ENCODE peak calls at places on chromosome 2, in six cellular contexts. S, F, J, U, C and O are unnamed samples.

GRCh38 chr2:182134201-182134600 is 148.5 kb downstream of the PPP1R1C start:
- DNase-seq in S (no peak), C (no peak), J (no peak), U (no peak), F (no peak), O (no peak)

GRCh38 chr2:216216951-216217903 is 108.1 kb downstream of the XRCC5 start:
- DNase-seq in C (peak), J (no peak), F (peak), S (peak), U (no peak), O (peak)

GRCh38 chr2:9052821-9053533 is 49.5 kb upstream of the MBOAT2 start:
- DNase-seq in F (no peak), J (no peak), S (no peak), C (no peak), U (no peak), O (no peak)

GRCh38 chr2:150309681-150310080 is 177.8 kb downstream of the RND3 start:
- DNase-seq in C (no peak), J (peak), U (no peak), S (no peak), F (peak), O (peak)

GRCh38 chr2:189504238-189504637 is 63.0 kb downstream of the WDR75 start:
- DNase-seq in U (no peak), F (no peak), J (no peak), C (no peak), S (no peak), O (no peak)

GRCh38 chr2:150125708-150126107 is 361.8 kb downstream of the RND3 start:
- DNase-seq in J (peak), S (peak), C (peak), U (no peak), F (peak), O (peak)

GRCh38 chr2:148524519-148524919 is 120.0 kb upstream of the EPC2 start:
- DNase-seq in U (no peak), J (no peak), S (no peak), C (no peak), F (no peak), O (no peak)

GRCh38 chr2:174334781-174335604 is at the start of gene SP9:
- DNase-seq in S (peak), J (peak), F (peak), C (no peak), U (peak), O (peak)

GRCh38 chr2:202314116-202314515 is 48.6 kb downstream of the NOP58 start:
- DNase-seq in F (no peak), S (no peak), U (no peak), J (no peak), C (no peak), O (no peak)

GRCh38 chr2:65453916-65454315 is 21.5 kb upstream of the SPRED2 start:
- DNase-seq in U (no peak), F (no peak), S (no peak), J (no peak), C (peak), O (peak)

GRCh38 chr2:84297155-84297554 is 161.9 kb downstream of the SUCLG1 start:
- DNase-seq in C (peak), S (no peak), J (peak), F (peak), U (peak), O (no peak)

GRCh38 chr2:28373854-28374253 is 18.8 kb upstream of the FOSL2 start:
- DNase-seq in J (no peak), F (no peak), U (no peak), C (no peak), S (no peak), O (no peak)

GRCh38 chr2:96250188-96250587 is 15.6 kb downstream of the TMEM127 start:
- DNase-seq in F (no peak), J (no peak), C (no peak), U (no peak), S (no peak), O (no peak)

GRCh38 chr2:99337931-99338580 is 867 bp downstream of the EIF5B start:
- DNase-seq in S (peak), J (no peak), U (peak), C (peak), F (peak), O (peak)

GRCh38 chr2:217832987-217833386 is 169.8 kb downstream of the TNS1 start:
- DNase-seq in S (no peak), C (no peak), U (no peak), J (no peak), F (no peak), O (no peak)

GRCh38 chr2:105868060-105868459 is 123.3 kb downstream of the NCK2 start:
- DNase-seq in S (peak), U (no peak), F (no peak), J (no peak), C (no peak), O (no peak)

GRCh38 chr2:127630409-127631183 is 15.4 kb upstream of the GPR17 start:
- DNase-seq in U (no peak), J (no peak), C (no peak), F (no peak), S (no peak), O (no peak)

GRCh38 chr2:134728163-134728562 is 9.4 kb upstream of the TMEM163 start:
- DNase-seq in J (no peak), U (no peak), F (no peak), S (no peak), C (no peak), O (no peak)

GRCh38 chr2:207328944-207329386 is 163.2 kb upstream of the KLF7 start:
- DNase-seq in U (no peak), C (no peak), J (no peak), S (no peak), F (no peak), O (no peak)

GRCh38 chr2:40093036-40093673 is 314.1 kb upstream of the THUMPD2 start:
- DNase-seq in F (no peak), U (peak), C (no peak), J (no peak), S (peak), O (peak)

GRCh38 chr2:41923156-41923786 is 124.5 kb upstream of the PKDCC start:
- DNase-seq in F (no peak), J (no peak), C (no peak), U (no peak), S (no peak), O (no peak)

GRCh38 chr2:166632616-166633015 is 138.6 kb upstream of the SCN7A start:
- DNase-seq in F (no peak), S (peak), U (peak), C (peak), J (no peak), O (peak)

GRCh38 chr2:217650716-217651360 is 352.0 kb downstream of the TNS1 start:
- DNase-seq in J (peak), F (peak), S (peak), C (peak), U (peak), O (peak)

GRCh38 chr2:63903003-63903402 is 61.3 kb downstream of the UGP2 start:
- DNase-seq in F (peak), J (no peak), U (no peak), S (peak), C (peak), O (peak)

GRCh38 chr2:64914735-64915509 is 74.3 kb upstream of the SLC1A4 start:
- DNase-seq in F (no peak), J (peak), C (no peak), S (peak), U (no peak), O (peak)

GRCh38 chr2:96098900-96099590 is 17.3 kb downstream of the ADRA2B start:
- DNase-seq in S (no peak), U (no peak), F (no peak), J (no peak), C (no peak), O (no peak)

GRCh38 chr2:159516241-159516758 is 100.0 kb downstream of the BAZ2B start:
- DNase-seq in C (peak), F (peak), U (peak), J (peak), S (peak), O (peak)

GRCh38 chr2:235026649-235027557 is 75.1 kb downstream of the SH3BP4 start:
- DNase-seq in S (peak), J (no peak), U (peak), F (peak), C (peak), O (peak)

GRCh38 chr2:49664827-49665226 is 510.5 kb upstream of the FSHR start:
- DNase-seq in C (no peak), J (no peak), S (no peak), U (no peak), F (no peak), O (no peak)

GRCh38 chr2:692767-693166 is 15.6 kb upstream of the TMEM18 start:
- DNase-seq in J (no peak), F (no peak), U (no peak), C (no peak), S (no peak), O (no peak)

GRCh38 chr2:160736629-160737028 is 243.0 kb upstream of the RBMS1 start:
- DNase-seq in F (peak), C (no peak), U (no peak), J (no peak), S (peak), O (peak)

GRCh38 chr2:118706371-118706770 is 141.1 kb downstream of the EN1 start:
- DNase-seq in S (no peak), U (no peak), F (no peak), C (no peak), J (peak), O (no peak)

GRCh38 chr2:81658227-81658626 is 1353.7 kb upstream of the LRRTM1 start:
- DNase-seq in C (peak), F (peak), U (no peak), S (no peak), J (no peak), O (peak)

GRCh38 chr2:135182190-135182589 is 130.1 kb downstream of the RAB3GAP1 start:
- DNase-seq in S (no peak), F (no peak), C (no peak), U (peak), J (no peak), O (no peak)

GRCh38 chr2:71466301-71467179 is 13.2 kb downstream of the DYSF start:
- DNase-seq in C (peak), S (no peak), U (peak), J (peak), F (peak), O (peak)

GRCh38 chr2:234996467-234997270 is 44.9 kb downstream of the SH3BP4 start:
- DNase-seq in U (peak), C (no peak), S (peak), F (peak), J (no peak), O (peak)

DNA sequence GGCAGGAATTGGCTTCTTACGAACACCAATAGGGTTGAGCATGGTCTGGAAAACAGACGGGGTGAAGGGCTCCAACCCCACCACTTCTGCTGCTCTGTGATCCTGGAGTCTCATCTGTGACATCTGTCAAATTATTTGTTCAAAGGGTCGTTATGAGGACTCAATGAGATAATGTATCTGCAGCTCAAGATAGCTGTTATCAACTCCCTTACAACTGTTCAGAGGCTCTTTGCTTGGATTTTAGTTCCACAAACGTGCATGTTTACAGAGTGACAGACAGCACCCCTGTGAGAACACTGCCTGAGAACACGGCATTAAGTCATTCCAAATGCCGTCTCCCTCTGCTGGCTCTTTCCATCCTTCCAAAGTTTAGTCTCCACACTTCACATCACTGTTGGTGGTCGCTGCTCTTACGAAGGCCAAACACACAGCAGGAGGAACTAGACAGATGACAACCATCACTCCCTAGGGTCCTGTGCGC is 220.5 kb downstream of the ANAPC1 start:
- DNase-seq in C (no peak), F (no peak), J (peak), S (peak), U (no peak), O (no peak)
- TF ChIP-seq CTCF in C (no peak), F (no peak), J (peak), S (peak), U (peak), O (peak)

GRCh38 chr2:24513672-24514071 is 22.6 kb downstream of the NCOA1 start:
- DNase-seq in J (no peak), C (no peak), F (no peak), S (no peak), U (no peak), O (peak)

GRCh38 chr2:24515335-24515734 is 24.3 kb downstream of the NCOA1 start:
- DNase-seq in F (peak), C (peak), S (no peak), J (no peak), U (no peak), O (no peak)

GRCh38 chr2:24517247-24517646 is 26.2 kb downstream of the NCOA1 start:
- DNase-seq in J (peak), U (no peak), C (no peak), S (no peak), F (no peak), O (no peak)

GRCh38 chr2:24514820-24515219 is 23.8 kb downstream of the NCOA1 start:
- DNase-seq in U (no peak), C (no peak), S (no peak), F (no peak), J (no peak), O (no peak)

DNA sequence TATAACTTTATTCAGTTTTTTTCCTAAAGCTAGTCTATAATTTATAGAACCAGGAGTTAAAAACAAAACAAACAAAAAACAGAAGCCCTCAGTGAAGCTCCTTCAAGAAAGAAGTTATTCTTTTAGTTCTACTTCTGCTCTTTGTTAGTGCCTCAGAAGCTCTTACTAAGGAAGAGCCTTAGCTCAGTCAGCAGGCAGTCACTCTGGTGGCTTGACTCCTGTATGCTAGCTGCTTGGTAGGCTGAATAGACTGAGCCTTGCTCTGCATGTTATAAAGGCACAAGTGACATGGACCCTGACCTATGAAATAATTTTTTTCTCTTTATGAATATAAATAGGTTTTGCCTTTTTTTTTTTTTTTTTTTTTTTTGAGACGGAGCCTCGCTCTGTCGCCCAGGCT is 24.8 kb downstream of the NCOA1 start:
- DNase-seq in F (no peak), S (no peak), U (peak), J (no peak), C (no peak), O (peak)
- H3K4me2 ChIP-seq in F (peak), S (no peak), U (no peak), J (no peak), C (no peak), O (no peak)

GRCh38 chr2:220076734-220077133 is 449.3 kb downstream of the SLC4A3 start:
- DNase-seq in C (peak), U (no peak), F (no peak), J (peak), S (peak), O (peak)
- TF ChIP-seq CTCF in C (peak), U (peak), F (no peak), J (peak), S (peak), O (peak)

DNA sequence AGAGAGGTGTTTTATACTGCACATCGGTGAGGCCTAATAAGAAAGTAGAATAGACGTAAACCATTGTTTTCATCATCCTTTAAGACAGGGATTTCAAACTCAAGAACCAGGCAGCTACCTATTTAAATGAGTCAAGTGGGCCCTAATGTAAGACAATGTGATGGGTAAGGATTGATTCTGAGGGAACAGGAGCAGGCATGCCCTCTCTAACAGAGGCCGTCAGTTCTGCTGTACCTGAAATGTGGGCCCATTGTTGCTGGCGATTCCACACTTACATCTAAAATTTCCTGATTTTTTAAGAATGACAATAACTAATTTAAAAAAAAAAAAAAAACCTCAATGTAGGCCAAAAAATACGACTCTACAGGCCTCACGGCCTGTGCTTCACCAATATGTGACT is 67.5 kb downstream of the ACSL3 start:
- DNase-seq in S (no peak), F (no peak), U (no peak), C (no peak), J (no peak), O (no peak)
- H3K4me2 ChIP-seq in S (no peak), F (no peak), U (no peak), C (no peak), J (no peak), O (no peak)

GRCh38 chr2:232761301-232761907 is 15.0 kb downstream of the KCNJ13 start:
- DNase-seq in U (peak), S (peak), J (peak), F (peak), C (peak), O (peak)
- TF ChIP-seq CTCF in U (peak), S (peak), J (peak), F (peak), C (peak), O (peak)

GRCh38 chr2:74824675-74825074 is 9.3 kb upstream of the HK2 start:
- DNase-seq in C (no peak), J (no peak), F (no peak), U (no peak), S (no peak), O (no peak)
- H3K4me2 ChIP-seq in C (no peak), J (no peak), F (no peak), U (no peak), S (no peak), O (no peak)

GRCh38 chr2:19541884-19542283 is 183.5 kb upstream of the OSR1 start:
- DNase-seq in U (peak), J (no peak), C (peak), S (no peak), F (peak), O (no peak)
- TF ChIP-seq CTCF in U (no peak), J (no peak), C (peak), S (no peak), F (no peak), O (no peak)

GRCh38 chr2:32864337-32864736 is 82.4 kb upstream of the LTBP1 start:
- DNase-seq in S (peak), J (no peak), U (no peak), F (peak), C (no peak), O (peak)

GRCh38 chr2:32863326-32863725 is 83.4 kb upstream of the LTBP1 start:
- DNase-seq in S (no peak), C (no peak), U (no peak), F (no peak), J (no peak), O (no peak)

GRCh38 chr2:32863803-32864202 is 83.0 kb upstream of the LTBP1 start:
- DNase-seq in F (no peak), C (no peak), S (no peak), U (no peak), J (no peak), O (peak)

GRCh38 chr2:32865399-32866068 is 81.2 kb upstream of the LTBP1 start:
- DNase-seq in U (no peak), F (peak), J (no peak), C (peak), S (peak), O (peak)

DNA sequence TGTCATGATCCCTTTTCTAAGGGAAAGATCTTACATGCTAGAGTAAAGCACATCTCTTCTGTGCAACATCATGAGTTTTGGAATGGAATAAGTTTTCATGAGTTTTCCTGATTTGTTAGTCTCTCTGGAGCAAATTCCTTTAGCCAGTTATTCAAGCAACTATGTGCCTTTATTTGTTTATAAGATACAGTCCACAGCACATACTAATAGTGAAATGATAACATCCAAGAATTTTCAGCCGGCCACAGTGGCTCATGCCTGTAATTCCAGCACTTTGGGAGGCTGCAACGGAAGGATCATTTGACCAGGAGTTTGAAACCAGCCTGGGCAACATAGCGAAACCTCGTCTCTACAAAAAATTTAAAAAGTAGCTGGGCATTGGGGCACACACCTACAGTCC is 82.0 kb upstream of the LTBP1 start:
- DNase-seq in F (no peak), S (peak), U (no peak), J (no peak), C (no peak), O (peak)
- H3K4me2 ChIP-seq in F (peak), S (peak), U (no peak), J (no peak), C (no peak), O (peak)

GRCh38 chr2:183284606-183285005 is 160.4 kb downstream of the NUP35 start:
- DNase-seq in F (peak), C (peak), S (no peak), U (no peak), J (no peak), O (peak)

GRCh38 chr2:183283176-183283575 is 158.9 kb downstream of the NUP35 start:
- DNase-seq in S (no peak), F (no peak), C (peak), J (no peak), U (no peak), O (no peak)
- TF ChIP-seq CTCF in S (no peak), F (no peak), C (no peak), J (no peak), U (no peak), O (no peak)